ENCODE peak calls at places on chromosome 15, in five cellular contexts. A is OCI-LY7; J is GDM1; T is NCI-H345; I is activated CD4-positive, alpha-beta T cell treated with anti-CD3 and anti-CD28 coated beads, Interleukin-2, amount 50 U/mL, for 1 hour. P is an unnamed sample.

GRCh38 chr15:39403674-39404117 is 177.2 kb upstream of the THBS1 start:
- DNase-seq in A (no peak), J (no peak), T (peak), I (no peak), P (no peak)

GRCh38 chr15:58527573-58528196 is 95.9 kb downstream of the LIPC start:
- DNase-seq in A (no peak), J (no peak), T (no peak), I (no peak), P (no peak)

GRCh38 chr15:69304176-69304533 is 5.4 kb downstream of the PAQR5 start:
- DNase-seq in A (no peak), J (no peak), T (no peak), I (no peak), P (no peak)

GRCh38 chr15:89937365-89938355 is 24.9 kb upstream of the ARPIN start:
- DNase-seq in A (no peak), J (peak), T (no peak), I (no peak), P (no peak)

GRCh38 chr15:51493892-51494291 is 128.7 kb downstream of the DMXL2 start:
- DNase-seq in A (no peak), J (no peak), T (no peak), I (no peak), P (no peak)

GRCh38 chr15:96359772-96360498 is 29.4 kb downstream of the NR2F2 start:
- DNase-seq in A (no peak), J (no peak), T (no peak), I (no peak), P (peak)

GRCh38 chr15:52021128-52021671 is 2.2 kb downstream of the MAPK6 start:
- DNase-seq in A (peak), J (peak), T (peak), I (peak), P (no peak)

GRCh38 chr15:76150508-76150907 is 90.7 kb downstream of the TMEM266 start:
- DNase-seq in A (no peak), J (peak), T (no peak), I (no peak), P (peak)

GRCh38 chr15:76310470-76311070 is 699 bp downstream of the ETFA start:
- DNase-seq in A (peak), J (peak), T (no peak), I (no peak), P (no peak)

GRCh38 chr15:98551936-98552562 is 96.3 kb upstream of the IGF1R start:
- DNase-seq in A (no peak), J (no peak), T (no peak), I (no peak), P (no peak)

GRCh38 chr15:86855962-86856361 is 776.3 kb downstream of the AGBL1 start:
- DNase-seq in A (no peak), J (no peak), T (no peak), I (no peak), P (no peak)

GRCh38 chr15:45802140-45802539 is 167.3 kb downstream of the SQOR start:
- DNase-seq in A (no peak), J (no peak), T (peak), I (no peak), P (no peak)

GRCh38 chr15:74775132-74775562 is 6.7 kb upstream of the CSK start:
- DNase-seq in A (peak), J (no peak), T (no peak), I (no peak), P (peak)

GRCh38 chr15:70308011-70308761 is 210.5 kb upstream of the TLE3 start:
- DNase-seq in A (no peak), J (no peak), T (no peak), I (no peak), P (no peak)

GRCh38 chr15:74035121-74035829 is 40.8 kb downstream of the PML start:
- DNase-seq in A (no peak), J (no peak), T (no peak), I (no peak), P (no peak)

GRCh38 chr15:81031203-81031602 is 30.5 kb downstream of the TLNRD1 start:
- DNase-seq in A (no peak), J (no peak), T (no peak), I (no peak), P (no peak)